ENCODE peak calls at places on chromosomes 3 and 15, in nine cellular contexts. V, W, L, M, Q, H, S, N and G are unnamed samples. For H3K36me3, the result is how much of the 10 kb centered on the place peaks cover.

GRCh38 chr15:73346735-73347312 is 21.9 kb downstream of the HCN4 start:
- DNase-seq in L (peak), V (peak), S (peak), N (peak), W (peak), H (peak), Q (peak), M (no peak), G (no peak)

GRCh38 chr15:54014067-54014466 is 35.8 kb downstream of the UNC13C start:
- DNase-seq in L (no peak), Q (no peak), S (no peak), H (no peak), W (no peak), N (no peak), V (no peak), M (no peak), G (no peak)

GRCh38 chr15:73897441-73898261 is 24.3 kb downstream of the TBC1D21 start:
- DNase-seq in V (peak), S (peak), L (peak), M (no peak), N (peak), Q (peak), H (peak), W (peak), G (no peak)

GRCh38 chr15:69934607-69935006 is 163.1 kb downstream of the TLE3 start:
- DNase-seq in H (no peak), V (no peak), W (no peak), M (no peak), L (no peak), Q (no peak), S (no peak), N (no peak), G (no peak)

GRCh38 chr3:71875461-71875947 is 90.6 kb upstream of the PROK2 start:
- DNase-seq in N (peak), V (peak), M (peak), W (peak), Q (peak), S (peak), H (peak), L (peak), G (peak)

GRCh38 chr3:98732239-98733054 is 30.7 kb upstream of the ST3GAL6 start:
- DNase-seq in L (peak), W (peak), N (peak), S (peak), V (no peak), H (no peak), Q (peak), M (peak), G (no peak)

GRCh38 chr3:102005551-102005950 is 156.2 kb downstream of the NFKBIZ start:
- DNase-seq in S (no peak), Q (no peak), M (no peak), L (no peak), V (no peak), H (no peak), W (no peak), N (no peak), G (no peak)

GRCh38 chr3:106399773-106400172 is 531.0 kb upstream of the CBLB start:
- DNase-seq in W (no peak), Q (no peak), S (no peak), N (no peak), H (no peak), V (no peak), M (no peak), L (no peak), G (no peak)

GRCh38 chr3:21054064-21054463 is 696.9 kb downstream of the ZNF385D start:
- DNase-seq in N (no peak), L (no peak), M (no peak), H (no peak), V (no peak), W (no peak), Q (no peak), S (no peak), G (no peak)

GRCh38 chr3:21055015-21055414 is 696.0 kb downstream of the ZNF385D start:
- DNase-seq in M (no peak), S (no peak), L (peak), Q (no peak), V (peak), W (no peak), N (no peak), H (no peak), G (no peak)

GRCh38 chr3:21049368-21050062 is 701.5 kb downstream of the ZNF385D start:
- DNase-seq in M (no peak), N (no peak), L (no peak), H (no peak), W (no peak), S (no peak), V (no peak), Q (no peak), G (no peak)
- H3K4me3 ChIP-seq in M (no peak), N (no peak), L (no peak), H (no peak), W (no peak), S (no peak), V (no peak), Q (no peak), G (no peak)

GRCh38 chr3:134198414-134198813 is 52.2 kb downstream of the RYK start:
- DNase-seq in V (no peak), Q (no peak), W (no peak), N (no peak), H (no peak), M (no peak), L (no peak), S (no peak), G (no peak)

GRCh38 chr3:134194247-134194646 is 56.4 kb downstream of the RYK start:
- DNase-seq in V (no peak), N (no peak), Q (no peak), W (no peak), M (no peak), S (no peak), H (no peak), L (no peak), G (no peak)

GRCh38 chr3:134201201-134202130 is 49.2 kb downstream of the RYK start:
- DNase-seq in V (peak), W (no peak), L (no peak), M (no peak), S (no peak), Q (no peak), N (no peak), H (peak), G (no peak)

GRCh38 chr3:134197681-134198261 is 52.9 kb downstream of the RYK start:
- DNase-seq in S (peak), L (no peak), M (no peak), N (peak), H (peak), W (no peak), V (peak), Q (no peak), G (peak)

GRCh38 chr3:134199240-134199639 is 51.4 kb downstream of the RYK start:
- DNase-seq in V (no peak), Q (no peak), N (no peak), M (no peak), L (no peak), S (no peak), W (no peak), H (no peak), G (no peak)
- H3K36me3 ChIP-seq in V (under half), Q (under half), N (under half), M (under half), L (under half), S (under half), W (under half), H (under half), G (under half)

DNA sequence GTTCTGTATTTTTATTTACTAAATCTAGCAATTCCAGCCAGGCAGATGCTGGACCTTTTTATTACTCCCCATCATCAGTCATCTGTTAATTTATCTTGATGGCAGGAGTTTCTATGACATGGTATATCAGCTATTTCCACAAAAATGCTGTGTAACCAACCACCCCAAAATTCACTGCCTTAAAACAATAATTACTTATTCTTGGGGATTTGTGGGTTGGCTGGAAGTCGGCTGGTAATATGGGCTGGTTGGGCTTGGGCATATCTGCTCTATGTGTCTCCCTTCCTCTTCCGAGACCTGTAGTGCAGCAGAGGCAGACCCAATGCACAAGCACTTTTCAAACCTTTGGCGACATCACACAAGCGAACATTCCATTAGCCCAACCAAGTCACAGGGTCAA is 92.1 kb upstream of the UBE2E1 start:
- DNase-seq in V (peak), S (no peak), L (no peak), N (no peak), H (no peak), M (no peak), Q (no peak), W (no peak), G (no peak)
- TF ChIP-seq CTCF in V (no peak), S (no peak), L (no peak), N (no peak), H (no peak), M (no peak), Q (no peak), W (no peak), G (no peak)

GRCh38 chr15:37014566-37014965 is 85.8 kb downstream of the MEIS2 start:
- DNase-seq in V (no peak), N (no peak), L (no peak), M (no peak), H (no peak), Q (no peak), W (no peak), S (no peak), G (no peak)
- H3K4me3 ChIP-seq in V (no peak), N (no peak), L (no peak), M (no peak), H (no peak), Q (peak), W (no peak), S (no peak), G (no peak)

GRCh38 chr3:3172627-3173026 is 6.9 kb downstream of the CRBN start:
- DNase-seq in S (no peak), M (no peak), H (no peak), W (no peak), N (no peak), V (no peak), L (no peak), Q (no peak), G (no peak)

GRCh38 chr3:3165241-3165640 is 14.2 kb downstream of the CRBN start:
- DNase-seq in V (no peak), N (no peak), L (no peak), H (no peak), M (no peak), Q (no peak), S (no peak), W (no peak), G (no peak)

GRCh38 chr3:3165650-3166049 is 13.8 kb downstream of the CRBN start:
- DNase-seq in Q (no peak), V (no peak), M (no peak), N (no peak), W (no peak), H (no peak), S (no peak), L (no peak), G (no peak)

GRCh38 chr3:3170998-3171397 is 8.5 kb downstream of the CRBN start:
- DNase-seq in N (peak), Q (no peak), S (peak), H (no peak), W (no peak), V (peak), M (no peak), L (no peak), G (peak)
- H3K36me3 ChIP-seq in N (under half), Q (half or more), S (half or more), H (under half), W (under half), V (under half), M (under half), L (half or more), G (under half)